ENCODE peak calls at places on chromosomes 6 and 20, in six cellular contexts. M is endothelial cell; G is activated T-cell treated with anti-CD3 and anti-CD28 coated beads for 1 hour; Y is A549; H is KBM-7; L is stimulated activated CD4-positive, alpha-beta T cell treated with anti-CD3 and anti-CD28 coated beads, Interleukin-2, amount 100 ng/mL, for 48 hours. R is an unnamed sample.

GRCh38 chr20:48629069-48629959 is 198.5 kb downstream of the PREX1 start:
- DNase-seq in Y (no peak), H (no peak), M (no peak), G (no peak), L (no peak), R (no peak)

GRCh38 chr6:3293271-3294155 is 34.8 kb downstream of the PSMG4 start:
- DNase-seq in H (no peak), M (no peak), L (no peak), Y (no peak), G (no peak), R (no peak)

GRCh38 chr6:32188381-32189081 is 1.5 kb downstream of the PBX2 start:
- DNase-seq in M (no peak), L (no peak), Y (no peak), H (no peak), G (no peak), R (no peak)

GRCh38 chr6:135851442-135852271 is at the start of gene PDE7B:
- DNase-seq in L (peak), Y (peak), G (peak), M (peak), H (peak), R (no peak)

GRCh38 chr20:353166-353565 is 6.3 kb downstream of the NRSN2 start:
- DNase-seq in M (no peak), L (no peak), H (no peak), G (no peak), Y (no peak), R (no peak)

GRCh38 chr6:143414769-143415168 is 35.7 kb downstream of the ADAT2 start:
- DNase-seq in G (no peak), Y (no peak), H (no peak), M (no peak), L (no peak), R (no peak)

GRCh38 chr6:14286634-14287428 is 169.3 kb downstream of the CD83 start:
- DNase-seq in L (no peak), G (no peak), Y (no peak), M (no peak), H (no peak), R (no peak)

GRCh38 chr6:169189686-169190085 is 64.0 kb downstream of the THBS2 start:
- DNase-seq in H (no peak), M (no peak), G (no peak), Y (no peak), L (no peak), R (no peak)

GRCh38 chr6:158718431-158719126 is 68.7 kb downstream of the SYTL3 start:
- DNase-seq in M (peak), Y (peak), H (peak), L (no peak), G (no peak), R (no peak)

GRCh38 chr6:90003069-90003800 is 109.0 kb downstream of the GJA10 start:
- DNase-seq in G (no peak), Y (no peak), M (no peak), L (no peak), H (no peak), R (peak)

GRCh38 chr6:12482386-12482785 is 192.2 kb downstream of the EDN1 start:
- DNase-seq in Y (peak), H (peak), G (no peak), L (no peak), M (no peak), R (no peak)

GRCh38 chr20:57709823-57710799 is at the start of gene PMEPA1:
- DNase-seq in Y (peak), L (peak), G (peak), M (peak), H (peak), R (peak)

GRCh38 chr6:19180348-19181073 is 656.7 kb upstream of the ID4 start:
- DNase-seq in G (no peak), M (no peak), Y (no peak), L (no peak), H (no peak), R (no peak)

R was measured in stimulated activated effector memory CD8-positive, alpha-beta T cell treated with anti-CD3 and anti-CD28 coated beads, Interleukin-12 subunit alpha, Interleukin-12 subunit beta, amount 100 ng/mL, for 72 hours.